ENCODE peak calls at places on chromosomes 7 and 10, in eight cellular contexts. K is fibroblast of lung; D is ovary; Y is esophagus squamous epithelium; Z is stomach; I is cardiac muscle cell; N is naive thymus-derived CD4-positive, alpha-beta T cell; T is colonic mucosa. C is an unnamed sample.

GRCh38 chr7:151073990-151074389 is 6.6 kb downstream of the FASTK start:
- DNase-seq in K (no peak), D (no peak), Y (no peak), Z (no peak), I (no peak), N (no peak), T (no peak), C (no peak)

GRCh38 chr7:67429735-67430134 is 433.1 kb downstream of the TYW1 start:
- DNase-seq in K (no peak), D (no peak), Y (no peak), Z (no peak), I (no peak), N (no peak), T (no peak), C (no peak)

GRCh38 chr7:110548372-110548771 is 542.6 kb upstream of the LRRN3 start:
- DNase-seq in K (no peak), D (no peak), Y (no peak), Z (no peak), I (no peak), N (no peak), T (no peak), C (no peak)

GRCh38 chr10:122163182-122164027 is 107.7 kb upstream of the BTBD16 start:
- DNase-seq in K (peak; percentile 55), D (no peak), Y (no peak), Z (no peak), I (peak; percentile 21), N (no peak), T (no peak), C (no peak)

GRCh38 chr10:83352588-83352987 is 786.7 kb upstream of the GHITM start:
- DNase-seq in K (no peak), D (no peak), Y (no peak), Z (no peak), I (no peak), N (no peak), T (no peak), C (no peak)

GRCh38 chr7:8719102-8719501 is 285.7 kb downstream of the NXPH1 start:
- DNase-seq in K (no peak), D (no peak), Y (no peak), Z (no peak), I (no peak), N (no peak), T (no peak), C (no peak)

GRCh38 chr10:90319188-90319914 is 538.5 kb downstream of the HTR7 start:
- DNase-seq in K (peak; percentile 95), D (no peak), Y (no peak), Z (no peak), I (peak; percentile 81), N (no peak), T (no peak), C (no peak)

GRCh38 chr7:73717991-73718405 is 1.5 kb downstream of the STX1A start:
- DNase-seq in K (peak; percentile 93), D (no peak), Y (no peak), Z (no peak), I (peak; percentile 72), N (peak; percentile 44), T (no peak), C (peak; percentile 81)

DNA sequence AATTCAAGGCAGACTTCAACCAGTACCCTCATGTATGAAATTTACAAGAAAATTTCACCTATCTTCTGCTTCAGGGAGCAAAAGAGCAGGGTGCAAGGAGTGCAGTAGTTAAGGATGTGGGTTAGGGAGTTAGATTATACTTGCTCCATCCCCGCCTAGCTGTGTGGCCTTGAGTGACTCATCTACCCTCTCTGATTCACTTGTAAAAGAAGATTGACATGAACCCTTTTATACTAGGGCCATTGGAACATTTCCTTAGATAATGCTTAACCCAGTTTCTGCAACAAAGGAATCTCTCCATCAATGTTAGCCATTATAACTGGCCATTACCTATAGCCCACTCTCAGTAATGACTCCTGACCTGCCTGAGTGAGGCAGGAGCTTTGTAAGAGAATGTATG is 10.2 kb upstream of the HSPA12A start:
- DNase-seq in K (peak; percentile 25), D (no peak), Y (no peak), Z (no peak), I (peak; percentile 16), N (no peak), T (no peak), C (no peak)
- H3K27ac ChIP-seq in K (no peak overlapping the region), D (no peak overlapping the region), Y (no peak overlapping the region), Z (no peak overlapping the region), I (no peak overlapping the region), N (no peak overlapping the region), T (no peak overlapping the region), C (no peak overlapping the region)

DNA sequence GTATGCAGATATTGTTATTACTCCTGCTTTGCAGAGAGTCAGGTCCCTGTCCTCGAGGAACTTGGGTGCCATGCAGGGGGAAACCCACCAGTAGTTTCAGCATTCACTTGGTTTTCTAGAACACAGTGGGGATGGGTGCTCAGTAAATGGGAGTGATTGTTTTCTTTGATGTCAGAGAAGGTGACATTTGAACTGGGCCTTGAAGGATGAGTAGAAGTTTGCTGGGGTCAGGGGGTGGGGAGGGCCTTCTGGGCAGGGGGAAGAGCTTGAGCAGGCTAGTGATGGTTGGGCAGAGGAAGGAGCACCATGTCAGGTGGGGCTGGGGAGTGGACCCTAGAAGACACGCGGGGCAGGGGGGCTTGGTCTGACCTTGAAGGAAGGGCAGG is 5.9 kb downstream of the ADAMTS14 start:
- DNase-seq in K (no peak), D (no peak), Y (no peak), Z (no peak), I (no peak), N (no peak), T (no peak), C (no peak)
- H3K4me3 ChIP-seq in K (no peak overlapping the region), D (no peak overlapping the region), Y (no peak overlapping the region), Z (no peak overlapping the region), I (no peak overlapping the region), N (no peak overlapping the region), T (no peak overlapping the region), C (no peak overlapping the region)

DNA sequence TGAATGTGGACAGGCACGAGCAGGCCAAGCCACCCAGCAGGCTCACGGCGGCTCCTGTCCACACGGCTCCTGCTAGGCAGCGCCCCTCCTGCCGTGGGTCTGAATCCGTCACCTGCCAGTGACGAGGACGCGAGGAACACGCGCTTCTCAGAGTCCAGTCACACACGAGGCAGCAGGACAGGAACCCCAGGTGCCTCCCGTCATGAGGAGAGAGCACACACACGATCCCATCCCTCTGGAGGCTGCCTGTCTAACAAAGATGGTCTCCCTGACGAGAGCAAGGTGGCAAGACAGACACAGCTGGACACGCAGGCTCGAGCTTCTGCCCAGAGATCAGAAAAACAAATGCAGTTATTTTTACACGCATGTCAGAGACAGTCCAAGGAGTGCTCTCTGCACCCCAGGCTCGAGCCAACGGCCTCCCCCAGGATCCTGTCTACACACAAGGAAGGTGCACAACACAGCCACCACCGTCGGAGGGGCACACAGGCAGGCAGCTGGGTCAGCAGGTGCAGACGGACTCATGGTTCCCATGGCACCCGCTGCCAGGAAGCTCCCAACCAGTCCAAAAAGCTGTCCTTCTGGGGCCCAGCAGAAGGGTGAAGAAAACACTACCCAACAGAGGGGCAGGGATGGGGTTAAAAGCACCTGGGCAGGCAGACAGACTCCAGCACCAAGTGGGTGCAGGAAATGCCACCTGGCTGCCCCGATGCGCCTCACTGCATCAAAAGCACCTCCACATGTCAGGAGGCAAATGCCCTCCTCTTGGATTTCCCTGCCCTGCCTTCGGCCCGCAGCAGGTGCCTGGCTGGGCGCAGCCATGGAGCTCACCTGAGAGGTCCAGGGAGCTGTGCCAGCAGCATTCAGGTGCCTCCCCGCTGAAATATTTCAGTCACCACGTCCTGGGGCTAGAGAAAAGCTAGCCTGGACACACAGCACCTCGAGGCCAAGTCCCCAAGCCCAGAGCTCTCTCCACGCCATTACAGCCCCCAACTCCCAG is 103.1 kb downstream of the MAD1L1 start:
- DNase-seq in K (no peak), D (no peak), Y (no peak), Z (no peak), I (no peak), N (no peak), T (no peak), C (no peak)
- H3K27ac ChIP-seq in K (no peak overlapping the region), D (no peak overlapping the region), Y (no peak overlapping the region), Z (no peak overlapping the region), I (peak overlapping the region; percentile 28), N (no peak overlapping the region), T (no peak overlapping the region), C (no peak overlapping the region)

GRCh38 chr7:69036301-69036700 is 562.0 kb upstream of the AUTS2 start:
- DNase-seq in K (no peak), D (no peak), Y (no peak), Z (no peak), I (no peak), N (no peak), T (no peak), C (no peak)

GRCh38 chr7:69042138-69042537 is 556.1 kb upstream of the AUTS2 start:
- DNase-seq in K (no peak), D (no peak), Y (no peak), Z (no peak), I (no peak), N (no peak), T (no peak), C (no peak)

DNA sequence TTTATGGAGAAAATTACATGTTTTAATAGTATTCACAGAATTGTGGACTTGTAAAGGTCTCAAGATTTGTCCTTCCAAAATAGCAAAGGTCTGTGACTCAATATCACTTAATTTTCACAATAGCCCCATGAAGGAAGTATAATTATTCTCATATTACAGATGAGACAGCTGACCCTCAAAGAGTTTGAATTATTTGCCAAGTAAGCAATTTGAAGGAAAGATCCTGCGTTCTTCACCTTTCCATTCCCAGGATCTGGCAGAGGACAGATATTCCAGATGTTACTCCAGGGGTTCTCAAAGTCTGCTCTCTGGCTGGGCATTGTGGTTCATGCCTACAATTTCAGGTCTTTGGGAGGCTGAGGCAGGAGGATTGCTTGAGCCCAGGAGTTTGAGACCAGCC is 559.4 kb upstream of the AUTS2 start:
- DNase-seq in K (no peak), D (no peak), Y (no peak), Z (no peak), I (no peak), N (no peak), T (no peak), C (no peak)
- H3K4me3 ChIP-seq in K (no peak overlapping the region), D (no peak overlapping the region), Y (no peak overlapping the region), Z (no peak overlapping the region), I (no peak overlapping the region), N (no peak overlapping the region), T (no peak overlapping the region), C (no peak overlapping the region)